ENCODE peak calls at places on chromosomes 4 and X, in seven cellular contexts. Y, D, M, U, V, L and E are unnamed samples.

GRCh38 chr4:161320377-161320776 is 843.4 kb downstream of the FSTL5 start:
- DNase-seq in D (peak), L (peak), Y (peak), U (peak), M (peak), V (no peak), E (peak)

GRCh38 chrX:11193035-11193469 is 81.9 kb downstream of the HCCS start:
- DNase-seq in Y (no peak), L (peak), V (peak), U (peak), D (peak), M (no peak), E (no peak)

GRCh38 chrX:24676403-24677024 is 17.2 kb upstream of the POLA1 start:
- DNase-seq in V (no peak), L (peak), Y (peak), D (peak), M (no peak), U (peak), E (peak)

GRCh38 chrX:144334577-144334976 is 450.7 kb downstream of the UBE2NL start:
- DNase-seq in V (no peak), D (no peak), Y (peak), M (no peak), L (peak), U (no peak), E (no peak)

GRCh38 chr4:74217365-74217764 is 59.4 kb downstream of the MTHFD2L start:
- DNase-seq in M (no peak), U (peak), L (peak), Y (no peak), V (peak), D (no peak), E (no peak)

GRCh38 chrX:108313662-108314061 is 124.6 kb downstream of the COL4A6 start:
- DNase-seq in V (peak), Y (no peak), L (peak), D (peak), U (no peak), M (no peak), E (no peak)

GRCh38 chr4:126807132-126807531 is 825.6 kb upstream of the INTU start:
- DNase-seq in L (no peak), Y (peak), V (peak), U (no peak), D (peak), M (no peak), E (no peak)

GRCh38 chr4:8919651-8920288 is 48.1 kb upstream of the HMX1 start:
- DNase-seq in V (no peak), L (no peak), D (no peak), Y (no peak), U (no peak), M (no peak), E (peak)

GRCh38 chr4:9946171-9946570 is 75.1 kb downstream of the SLC2A9 start:
- DNase-seq in U (no peak), V (no peak), Y (no peak), D (no peak), L (no peak), M (no peak), E (no peak)

GRCh38 chr4:139243448-139244365 is 36.3 kb downstream of the MGARP start:
- DNase-seq in L (peak), M (no peak), D (peak), V (peak), Y (no peak), U (peak), E (peak)

GRCh38 chr4:1012031-1012739 is 759 bp downstream of the FGFRL1 start:
- DNase-seq in Y (peak), D (peak), M (no peak), L (peak), U (peak), V (no peak), E (peak)

GRCh38 chr4:33924239-33924638 is 2320.1 kb downstream of the ARAP2 start:
- DNase-seq in D (peak), U (peak), M (peak), L (peak), V (peak), Y (peak), E (peak)

DNA sequence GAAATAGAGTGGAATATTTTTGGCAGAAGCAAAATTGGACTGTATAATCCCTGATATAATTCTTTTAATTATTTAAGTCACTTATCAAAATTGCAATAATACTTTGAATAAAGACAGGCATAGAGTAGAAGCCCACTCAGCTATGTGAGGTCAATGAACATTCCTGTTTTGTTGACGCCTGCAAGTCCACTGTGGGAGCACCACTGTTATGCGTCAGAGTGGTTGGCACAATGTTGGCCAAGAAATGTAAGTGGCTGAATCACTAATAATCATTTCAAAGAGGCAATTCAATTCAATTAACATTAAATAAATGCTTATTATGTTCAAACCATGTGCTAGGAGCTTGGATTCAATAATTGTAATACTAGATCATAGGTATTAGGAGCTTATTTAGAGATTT is 221.0 kb downstream of the SPCS3 start:
- DNase-seq in M (no peak), D (no peak), U (no peak), V (no peak), Y (no peak), L (no peak), E (no peak)
- H2AFZ ChIP-seq in M (no peak), D (no peak), U (no peak), V (no peak), Y (no peak), L (no peak), E (no peak)

GRCh38 chr4:30396772-30397475 is 323.2 kb upstream of the PCDH7 start:
- DNase-seq in Y (no peak), U (peak), L (peak), M (no peak), V (peak), D (no peak), E (no peak)
- H3K4me2 ChIP-seq in Y (no peak), U (peak), L (no peak), M (no peak), V (no peak), D (no peak), E (no peak)

DNA sequence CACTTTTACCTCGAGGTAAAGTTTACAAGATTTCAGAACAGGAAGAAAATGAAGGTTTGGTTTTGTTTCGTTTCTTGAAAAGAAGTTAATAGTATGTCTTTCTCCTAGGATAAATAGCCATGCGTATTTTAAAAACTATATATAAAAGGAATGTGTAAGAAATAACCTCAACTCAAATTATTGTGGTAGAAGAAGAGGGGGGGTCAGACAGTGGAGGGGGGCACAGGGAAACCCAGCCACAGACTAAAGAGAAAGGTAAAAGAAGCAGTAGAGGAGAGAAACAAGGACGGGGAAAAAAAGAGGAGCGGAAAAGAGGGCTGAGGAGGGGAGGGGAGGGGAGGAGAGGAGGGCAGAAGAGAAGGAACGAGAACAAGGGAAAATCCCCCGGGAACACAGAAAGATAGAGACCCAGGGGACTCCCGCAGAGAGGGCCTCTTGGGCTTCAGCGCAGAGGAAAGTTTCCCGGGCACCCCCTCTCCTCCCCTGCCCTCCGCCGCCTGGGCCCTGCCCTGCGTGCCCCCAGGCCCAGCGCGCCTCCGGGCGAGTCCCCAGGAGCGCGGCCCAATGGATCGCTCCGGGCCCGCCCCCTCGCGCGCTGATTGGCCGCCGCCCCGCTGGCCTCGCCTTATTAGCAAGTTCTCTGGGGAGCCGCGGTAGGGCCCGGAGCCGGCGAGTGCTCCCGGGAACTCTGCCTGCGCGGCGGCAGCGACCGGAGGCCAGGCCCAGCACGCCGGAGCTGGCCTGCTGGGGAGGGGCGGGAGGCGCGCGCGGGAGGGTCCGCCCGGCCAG is at the start of gene MSX1:
- DNase-seq in M (peak), U (peak), Y (peak), D (peak), L (peak), V (peak), E (peak)
- H3K27ac ChIP-seq in M (peak), U (no peak), Y (no peak), D (peak), L (no peak), V (no peak), E (peak)

DNA sequence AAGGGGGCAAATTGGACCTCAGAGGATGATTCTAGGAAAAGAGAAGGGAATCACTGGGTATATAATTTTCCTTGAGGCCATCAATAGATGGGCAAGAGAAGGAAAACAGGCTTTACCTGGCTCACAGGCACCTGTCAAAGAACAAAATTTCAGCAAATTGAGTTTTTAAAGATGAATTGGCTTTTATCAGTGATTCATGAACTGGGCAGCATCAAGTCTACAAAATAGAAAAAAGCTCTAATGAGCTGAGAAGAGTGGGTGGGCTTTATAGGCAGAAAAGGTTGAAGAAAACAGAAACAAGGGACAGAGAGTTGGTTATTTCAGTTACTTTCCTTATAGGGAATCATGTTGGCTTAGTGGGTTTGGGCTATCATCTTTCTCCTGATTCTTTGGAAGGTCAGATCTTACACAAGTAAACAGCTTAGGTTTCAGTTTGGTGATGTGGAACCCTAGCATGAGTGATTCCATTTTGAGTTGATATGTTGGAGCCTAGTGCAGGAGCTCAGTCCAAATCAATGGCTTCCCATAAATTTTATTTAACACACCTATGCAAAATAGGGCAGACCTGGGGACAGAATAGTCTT is 120.7 kb upstream of the MED14 start:
- DNase-seq in L (no peak), M (no peak), V (no peak), U (no peak), D (no peak), Y (no peak), E (no peak)
- H2AFZ ChIP-seq in L (no peak), M (no peak), V (no peak), U (no peak), D (no peak), Y (peak), E (no peak)

GRCh38 chrX:118519411-118520205 is 24.0 kb downstream of the DOCK11 start:
- DNase-seq in D (peak), Y (no peak), M (no peak), V (peak), L (peak), U (no peak), E (no peak)
- H3K4me2 ChIP-seq in D (peak), Y (no peak), M (peak), V (peak), L (peak), U (no peak), E (no peak)

DNA sequence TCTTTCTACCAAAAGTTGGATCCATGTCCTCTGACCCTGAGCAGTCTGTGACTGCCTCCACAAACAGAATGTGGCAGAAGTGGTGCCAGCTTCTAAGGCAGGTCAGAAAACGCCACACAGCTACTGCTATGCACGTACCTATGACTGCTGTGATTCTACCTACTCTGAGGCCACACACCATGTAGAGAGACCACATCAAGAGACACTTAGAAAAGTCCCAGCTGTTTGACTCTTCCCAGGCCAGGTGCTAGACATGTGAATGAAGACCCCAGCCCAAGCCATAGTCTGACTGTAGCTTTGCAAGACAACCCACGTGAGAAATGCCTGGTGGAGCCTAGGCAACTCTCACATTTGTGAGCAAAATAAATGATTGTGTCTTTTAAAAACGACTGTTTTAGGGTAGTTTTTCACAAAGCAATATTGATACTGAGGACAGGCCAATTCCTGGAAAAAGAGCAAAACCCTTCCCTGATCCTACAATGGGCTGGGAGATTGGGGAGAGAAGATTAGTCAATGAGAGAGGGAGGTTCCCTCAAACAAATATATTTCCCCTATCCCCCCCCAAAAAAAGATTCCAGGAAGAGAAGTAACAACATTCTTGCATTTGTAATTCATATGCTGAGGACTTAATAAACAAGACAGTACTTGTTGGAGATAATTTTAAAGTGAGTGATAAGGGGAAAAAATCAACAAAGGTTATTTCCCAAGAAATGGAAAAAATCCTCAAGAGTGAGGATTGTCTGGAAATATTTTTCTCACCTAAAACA is 33.3 kb downstream of the FRYL start:
- DNase-seq in L (no peak), M (no peak), D (no peak), V (no peak), Y (no peak), U (no peak), E (no peak)
- H3K27ac ChIP-seq in L (no peak), M (no peak), D (no peak), V (no peak), Y (no peak), U (no peak), E (no peak)

DNA sequence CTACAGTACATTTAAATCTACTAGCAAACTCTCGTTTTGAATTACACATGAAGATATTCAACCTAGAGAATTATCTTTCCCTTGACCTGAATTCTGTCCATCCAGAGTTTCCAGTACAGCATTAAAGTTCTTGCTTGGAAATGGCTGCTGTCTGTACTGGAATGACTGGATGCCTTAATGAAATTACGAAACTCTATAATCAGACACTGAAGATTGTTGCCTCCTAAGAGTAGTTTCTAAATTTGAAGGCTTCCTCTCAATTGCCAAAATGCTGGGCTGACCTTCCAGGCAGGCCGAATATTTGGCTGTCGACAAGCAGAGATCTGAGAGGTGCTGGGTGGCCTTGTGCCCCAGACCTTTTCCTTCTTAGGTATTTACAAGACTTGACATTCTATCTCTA is 215.1 kb upstream of the GPC4 start:
- DNase-seq in L (no peak), M (no peak), D (no peak), Y (no peak), V (no peak), U (no peak), E (no peak)
- H2AFZ ChIP-seq in L (no peak), M (no peak), D (no peak), Y (no peak), V (no peak), U (no peak), E (no peak)

GRCh38 chrX:129996120-129996519 is 13.7 kb downstream of the BCORL1 start:
- DNase-seq in Y (no peak), L (peak), D (peak), U (no peak), M (no peak), V (peak), E (no peak)
- H3K4me2 ChIP-seq in Y (no peak), L (no peak), D (peak), U (no peak), M (no peak), V (no peak), E (no peak)